ENCODE peak calls at places on chromosomes 2 and 18, in ten cellular contexts. T, R, W, Z, S, V, D, M, I and U are unnamed samples.

GRCh38 chr2:127012215-127012614 is 94.7 kb downstream of the BIN1 start:
- DNase-seq in T (no peak), R (peak), W (no peak), Z (no peak), S (no peak), V (no peak), D (no peak), M (no peak), I (no peak), U (peak)

GRCh38 chr2:55056024-55056521 is 5.8 kb upstream of the RTN4 start:
- DNase-seq in T (no peak), R (no peak), W (no peak), Z (no peak), S (no peak), V (peak), D (no peak), M (no peak), I (no peak), U (peak)

GRCh38 chr2:60549250-60550150 is 4.0 kb downstream of the BCL11A start:
- DNase-seq in T (peak), R (peak), W (peak), Z (no peak), S (peak), V (peak), D (no peak), M (no peak), I (peak), U (peak)

GRCh38 chr2:225086439-225086838 is 44.2 kb upstream of the DOCK10 start:
- DNase-seq in T (no peak), R (no peak), W (no peak), Z (no peak), S (no peak), V (no peak), D (no peak), M (no peak), I (no peak), U (no peak)

GRCh38 chr18:79302120-79302519 is 93.6 kb upstream of the NFATC1 start:
- DNase-seq in T (no peak), R (no peak), W (no peak), Z (no peak), S (no peak), V (peak), D (no peak), M (no peak), I (no peak), U (no peak)

GRCh38 chr2:8932702-8933101 is 70.8 kb downstream of the MBOAT2 start:
- DNase-seq in T (no peak), R (no peak), W (no peak), Z (no peak), S (no peak), V (no peak), D (no peak), M (no peak), I (no peak), U (no peak)

GRCh38 chr18:9905401-9905922 is 8.4 kb upstream of the VAPA start:
- DNase-seq in T (peak), R (no peak), W (no peak), Z (no peak), S (no peak), V (no peak), D (peak), M (no peak), I (no peak), U (peak)

GRCh38 chr18:6373187-6373586 is 41.5 kb downstream of the L3MBTL4 start:
- DNase-seq in T (no peak), R (no peak), W (no peak), Z (no peak), S (no peak), V (no peak), D (no peak), M (no peak), I (no peak), U (no peak)

GRCh38 chr18:50880108-50880465 is 1.2 kb downstream of the ME2 start:
- DNase-seq in T (peak), R (no peak), W (peak), Z (no peak), S (no peak), V (no peak), D (no peak), M (no peak), I (no peak), U (no peak)

GRCh38 chr2:209636066-209636465 is 135.6 kb upstream of the UNC80 start:
- DNase-seq in T (peak), R (no peak), W (no peak), Z (no peak), S (no peak), V (no peak), D (no peak), M (no peak), I (no peak), U (no peak)

GRCh38 chr2:71672011-71672639 is 218.8 kb downstream of the DYSF start:
- DNase-seq in T (no peak), R (peak), W (no peak), Z (no peak), S (peak), V (peak), D (no peak), M (no peak), I (no peak), U (no peak)

GRCh38 chr2:54479422-54479821 is 23.3 kb downstream of the SPTBN1 start:
- DNase-seq in T (no peak), R (no peak), W (no peak), Z (no peak), S (no peak), V (no peak), D (no peak), M (no peak), I (no peak), U (peak)

GRCh38 chr18:49728542-49728941 is 84.8 kb downstream of the ACAA2 start:
- DNase-seq in T (peak), R (no peak), W (peak), Z (no peak), S (peak), V (peak), D (no peak), M (no peak), I (no peak), U (peak)

GRCh38 chr2:231390667-231391066 is 4.8 kb upstream of the B3GNT7 start:
- DNase-seq in T (no peak), R (no peak), W (no peak), Z (no peak), S (no peak), V (no peak), D (no peak), M (no peak), I (no peak), U (no peak)

GRCh38 chr18:356763-357162 is 88.9 kb upstream of the THOC1 start:
- DNase-seq in T (peak), R (no peak), W (no peak), Z (no peak), S (no peak), V (no peak), D (no peak), M (no peak), I (no peak), U (no peak)

GRCh38 chr2:164910091-164910899 is 45.0 kb downstream of the SLC38A11 start:
- DNase-seq in T (peak), R (no peak), W (no peak), Z (no peak), S (peak), V (no peak), D (peak), M (no peak), I (peak), U (no peak)

GRCh38 chr18:10008006-10008647 is 94.3 kb downstream of the VAPA start:
- DNase-seq in T (no peak), R (peak), W (no peak), Z (no peak), S (no peak), V (no peak), D (no peak), M (no peak), I (no peak), U (no peak)

GRCh38 chr2:222690564-222691200 is 19.2 kb downstream of the MOGAT1 start:
- DNase-seq in T (peak), R (peak), W (peak), Z (no peak), S (peak), V (peak), D (no peak), M (peak), I (peak), U (peak)

GRCh38 chr2:228321019-228321418 is 139.5 kb upstream of the SPHKAP start:
- DNase-seq in T (no peak), R (no peak), W (no peak), Z (no peak), S (no peak), V (no peak), D (no peak), M (no peak), I (no peak), U (no peak)

GRCh38 chr18:35289293-35290069 is 548 bp downstream of the ZSCAN30 start:
- DNase-seq in T (peak), R (no peak), W (no peak), Z (no peak), S (peak), V (no peak), D (no peak), M (peak), I (peak), U (peak)

GRCh38 chr18:45566025-45566740 is 49.1 kb upstream of the SLC14A2 start:
- DNase-seq in T (peak), R (no peak), W (no peak), Z (no peak), S (no peak), V (no peak), D (no peak), M (no peak), I (peak), U (peak)

GRCh38 chr2:109690822-109691541 is 76.8 kb downstream of the SOWAHC start:
- DNase-seq in T (no peak), R (no peak), W (no peak), Z (no peak), S (no peak), V (no peak), D (no peak), M (no peak), I (no peak), U (no peak)

GRCh38 chr2:149826471-149827125 is 239.0 kb upstream of the MMADHC start:
- DNase-seq in T (peak), R (no peak), W (no peak), Z (no peak), S (no peak), V (no peak), D (no peak), M (no peak), I (no peak), U (peak)

GRCh38 chr2:149020432-149020851 is 18.1 kb upstream of the LYPD6B start:
- DNase-seq in T (no peak), R (no peak), W (no peak), Z (peak), S (no peak), V (no peak), D (no peak), M (no peak), I (peak), U (no peak)

GRCh38 chr18:5951515-5952081 is 56.3 kb upstream of the TMEM200C start:
- DNase-seq in T (no peak), R (no peak), W (no peak), Z (no peak), S (no peak), V (no peak), D (no peak), M (no peak), I (no peak), U (no peak)

GRCh38 chr18:37298816-37299215 is 266.8 kb downstream of the CELF4 start:
- DNase-seq in T (no peak), R (no peak), W (no peak), Z (no peak), S (no peak), V (no peak), D (no peak), M (no peak), I (no peak), U (no peak)

GRCh38 chr2:45857206-45857605 is 205.7 kb downstream of the PRKCE start:
- DNase-seq in T (no peak), R (no peak), W (no peak), Z (no peak), S (no peak), V (no peak), D (no peak), M (no peak), I (no peak), U (no peak)

GRCh38 chr2:238247002-238247822 is 7.4 kb upstream of the HES6 start:
- DNase-seq in T (no peak), R (no peak), W (no peak), Z (no peak), S (no peak), V (no peak), D (no peak), M (no peak), I (no peak), U (no peak)

GRCh38 chr18:79812052-79812451 is 14.3 kb downstream of the KCNG2 start:
- DNase-seq in T (no peak), R (no peak), W (no peak), Z (no peak), S (no peak), V (no peak), D (no peak), M (no peak), I (no peak), U (no peak)

GRCh38 chr2:64467463-64467843 is 13.5 kb downstream of the LGALSL start:
- DNase-seq in T (no peak), R (no peak), W (no peak), Z (no peak), S (no peak), V (no peak), D (no peak), M (no peak), I (peak), U (no peak)

GRCh38 chr2:3645745-3646389 is 12.1 kb upstream of the ALLC start:
- DNase-seq in T (no peak), R (no peak), W (no peak), Z (no peak), S (no peak), V (no peak), D (no peak), M (no peak), I (no peak), U (no peak)

GRCh38 chr2:3643371-3644245 is 14.4 kb upstream of the ALLC start:
- DNase-seq in T (no peak), R (peak), W (no peak), Z (no peak), S (no peak), V (peak), D (no peak), M (no peak), I (no peak), U (no peak)

GRCh38 chr2:3642521-3643215 is 15.3 kb upstream of the ALLC start:
- DNase-seq in T (no peak), R (peak), W (no peak), Z (no peak), S (no peak), V (peak), D (no peak), M (no peak), I (no peak), U (no peak)

GRCh38 chr2:3644891-3645605 is 13.0 kb upstream of the ALLC start:
- DNase-seq in T (no peak), R (no peak), W (no peak), Z (no peak), S (no peak), V (peak), D (no peak), M (no peak), I (peak), U (no peak)

DNA sequence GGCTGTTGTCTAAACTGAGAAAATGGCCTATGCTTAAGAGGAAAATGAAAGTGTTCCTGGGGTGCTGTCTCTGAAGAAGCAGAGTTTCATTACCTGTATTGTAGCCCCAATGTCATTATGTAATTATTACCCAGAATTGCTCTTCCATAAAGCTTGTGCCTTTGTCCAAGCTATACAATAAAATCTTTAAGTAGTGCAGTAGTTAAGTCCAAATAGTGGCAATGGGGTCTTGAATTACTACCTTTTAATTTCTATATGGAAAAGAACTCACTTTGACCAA is 13.8 kb upstream of the ALLC start:
- DNase-seq in T (no peak), R (no peak), W (peak), Z (no peak), S (no peak), V (no peak), D (no peak), M (no peak), I (no peak), U (no peak)
- TF ChIP-seq CTCF in T (no peak), R (no peak), W (no peak), Z (no peak), S (no peak), V (no peak), D (no peak), M (no peak), I (no peak), U (no peak)

GRCh38 chr2:95121495-95122196 is at the start of gene MRPS5:
- DNase-seq in T (peak), R (peak), W (peak), Z (peak), S (peak), V (peak), D (no peak), M (peak), I (peak), U (peak)
- TF ChIP-seq CTCF in T (peak), R (peak), W (no peak), Z (peak), S (peak), V (no peak), D (no peak), M (no peak), I (no peak), U (no peak)

DNA sequence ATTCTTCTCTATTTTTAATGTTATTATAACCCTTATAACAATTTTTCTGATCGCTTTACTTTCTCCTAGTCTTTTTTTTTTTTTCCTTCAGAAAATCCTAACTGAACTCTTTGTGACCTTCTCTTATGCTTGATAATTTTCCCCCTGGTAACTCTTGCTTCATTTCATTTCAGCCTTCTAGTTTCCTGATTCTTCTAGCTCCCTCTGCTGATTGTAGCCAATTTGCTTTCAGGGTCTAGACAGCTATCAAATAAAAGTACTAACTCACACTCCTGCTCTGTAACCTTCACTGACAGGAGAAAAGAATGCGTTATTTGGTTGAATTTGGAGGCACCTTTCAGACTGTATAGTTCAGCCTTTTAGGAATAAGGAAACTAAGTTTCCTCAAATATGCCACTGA is 99.5 kb downstream of the RBM43 start:
- DNase-seq in T (peak), R (no peak), W (no peak), Z (no peak), S (peak), V (no peak), D (no peak), M (no peak), I (no peak), U (peak)
- TF ChIP-seq CTCF in T (peak), R (peak), W (no peak), Z (no peak), S (peak), V (no peak), D (peak), M (no peak), I (no peak), U (peak)

GRCh38 chr18:54125429-54125828 is 99.0 kb downstream of the MBD2 start:
- DNase-seq in T (no peak), R (no peak), W (no peak), Z (no peak), S (no peak), V (no peak), D (no peak), M (no peak), I (no peak), U (no peak)

GRCh38 chr18:54117853-54118773 is 106.4 kb downstream of the MBD2 start:
- DNase-seq in T (no peak), R (no peak), W (no peak), Z (no peak), S (no peak), V (no peak), D (no peak), M (no peak), I (no peak), U (peak)

GRCh38 chr18:54116541-54117257 is 107.8 kb downstream of the MBD2 start:
- DNase-seq in T (no peak), R (no peak), W (no peak), Z (no peak), S (peak), V (no peak), D (no peak), M (no peak), I (no peak), U (no peak)

DNA sequence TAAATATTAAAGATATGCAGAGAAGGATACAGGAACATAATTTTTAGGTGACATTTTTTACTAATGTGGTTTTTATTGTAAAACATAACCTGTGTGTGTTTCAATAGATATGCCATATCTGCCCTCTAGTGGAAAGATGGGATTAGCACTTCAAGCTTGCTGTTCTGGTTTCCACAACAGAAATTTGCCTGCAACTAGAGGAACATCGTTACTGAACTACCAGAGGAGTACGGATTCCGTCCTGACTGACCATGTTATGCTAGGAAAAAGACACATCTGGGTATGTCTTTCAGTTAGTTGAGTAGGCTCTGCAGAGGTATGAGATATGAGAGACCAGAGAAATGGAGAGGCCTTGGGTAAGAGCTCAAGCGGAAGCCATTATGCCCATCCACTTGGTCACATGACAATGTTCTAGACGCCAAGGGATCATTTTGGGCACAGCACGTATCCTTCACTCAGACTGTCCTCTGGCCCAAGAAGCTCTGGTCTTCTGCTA is 104.9 kb downstream of the MBD2 start:
- DNase-seq in T (peak), R (no peak), W (peak), Z (peak), S (peak), V (no peak), D (peak), M (no peak), I (no peak), U (peak)
- TF ChIP-seq CTCF in T (peak), R (peak), W (peak), Z (peak), S (peak), V (peak), D (peak), M (peak), I (peak), U (peak)

DNA sequence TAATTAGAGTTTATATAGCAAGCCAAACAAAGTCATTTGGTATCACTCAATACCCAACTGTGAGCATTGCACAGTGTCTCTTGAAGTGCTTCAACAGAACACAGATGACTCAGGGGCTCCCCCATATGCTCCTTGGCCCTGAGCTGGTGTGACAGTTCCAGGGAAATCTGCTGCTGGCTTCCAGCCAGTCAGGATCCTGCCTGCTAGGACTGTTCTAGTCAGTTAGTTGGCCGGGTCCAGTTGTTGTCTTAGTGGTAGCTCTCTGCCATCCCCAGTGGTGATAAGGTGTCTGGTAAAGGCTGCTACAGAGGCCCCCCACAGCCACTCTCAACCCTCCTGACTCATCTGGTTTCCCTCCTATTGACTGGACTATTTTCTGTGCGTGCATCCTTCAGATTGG is 100.3 kb downstream of the IRS1 start:
- DNase-seq in T (peak), R (no peak), W (no peak), Z (no peak), S (no peak), V (no peak), D (no peak), M (no peak), I (no peak), U (peak)
- TF ChIP-seq CTCF in T (peak), R (no peak), W (no peak), Z (no peak), S (peak), V (no peak), D (no peak), M (no peak), I (no peak), U (peak)

GRCh38 chr2:113218283-113219091 is 44.7 kb downstream of the PSD4 start:
- DNase-seq in T (peak), R (no peak), W (no peak), Z (no peak), S (no peak), V (no peak), D (peak), M (no peak), I (peak), U (peak)

GRCh38 chr2:113217455-113218282 is 43.9 kb downstream of the PSD4 start:
- DNase-seq in T (peak), R (no peak), W (no peak), Z (no peak), S (peak), V (no peak), D (no peak), M (no peak), I (no peak), U (no peak)

GRCh38 chr2:113219092-113219441 is 45.3 kb downstream of the PSD4 start:
- DNase-seq in T (no peak), R (no peak), W (no peak), Z (no peak), S (no peak), V (no peak), D (no peak), M (no peak), I (no peak), U (no peak)

GRCh38 chr2:113216321-113216720 is 42.5 kb downstream of the PSD4 start:
- DNase-seq in T (no peak), R (no peak), W (no peak), Z (no peak), S (no peak), V (no peak), D (no peak), M (no peak), I (no peak), U (no peak)

GRCh38 chr2:113216891-113217454 is 43.2 kb downstream of the PSD4 start:
- DNase-seq in T (peak), R (no peak), W (no peak), Z (no peak), S (no peak), V (no peak), D (no peak), M (no peak), I (no peak), U (no peak)
- TF ChIP-seq CTCF in T (no peak), R (no peak), W (no peak), Z (no peak), S (no peak), V (no peak), D (no peak), M (no peak), I (no peak), U (no peak)